ENCODE peak calls at places on chromosomes 4 and X, in five cellular contexts. Z, I, R, M and Q are unnamed samples.

GRCh38 chr4:138609943-138610350 is 367.8 kb upstream of the SLC7A11 start:
- DNase-seq in M (no peak), I (peak), Z (no peak), R (peak), Q (no peak)

GRCh38 chr4:52640808-52641595 is 18.1 kb downstream of the USP46 start:
- DNase-seq in R (peak), I (no peak), Z (no peak), M (no peak), Q (no peak)

GRCh38 chr4:42371306-42372063 is 25.8 kb upstream of the SHISA3 start:
- DNase-seq in M (peak), R (peak), Z (no peak), I (peak), Q (no peak)

GRCh38 chrX:83169683-83170082 is 338.4 kb upstream of the POU3F4 start:
- DNase-seq in R (no peak), M (no peak), Z (no peak), I (no peak), Q (no peak)

GRCh38 chr4:168397611-168398169 is 79.1 kb upstream of the DDX60 start:
- DNase-seq in I (no peak), Z (no peak), M (no peak), R (no peak), Q (no peak)

GRCh38 chrX:108167211-108167872 is 75.8 kb downstream of the ATG4A start:
- DNase-seq in R (peak), I (peak), Z (no peak), M (no peak), Q (no peak)

GRCh38 chr4:1566838-1567518 is 117.1 kb downstream of the FAM53A start:
- DNase-seq in R (no peak), I (no peak), Z (no peak), M (no peak), Q (peak)

GRCh38 chrX:153649178-153649914 is 2.3 kb downstream of the DUSP9 start:
- DNase-seq in I (no peak), M (peak), R (no peak), Z (no peak), Q (peak)

GRCh38 chrX:149908308-149908707 is 21.1 kb upstream of the HSFX4 start:
- DNase-seq in I (no peak), R (no peak), M (no peak), Z (no peak), Q (no peak)

GRCh38 chr4:114922582-114922912 is 190.9 kb downstream of the NDST4 start:
- DNase-seq in R (no peak), M (no peak), Z (no peak), I (no peak), Q (no peak)

GRCh38 chr4:2290974-2291704 is 29.2 kb upstream of the MXD4 start:
- DNase-seq in R (no peak), I (no peak), M (no peak), Z (no peak), Q (no peak)

GRCh38 chr4:146124023-146124680 is 51.4 kb upstream of the LSM6 start:
- DNase-seq in M (peak), Z (no peak), R (peak), I (no peak), Q (peak)

GRCh38 chrX:22395372-22395771 is 122.7 kb downstream of the CBLL2 start:
- DNase-seq in R (peak), I (peak), Z (no peak), M (no peak), Q (no peak)

GRCh38 chr4:80173387-80173786 is 23.9 kb upstream of the PRDM8 start:
- DNase-seq in M (no peak), Z (no peak), I (no peak), R (peak), Q (no peak)

GRCh38 chr4:183444953-183445543 is 612 bp downstream of the CDKN2AIP start:
- DNase-seq in Z (no peak), I (no peak), R (no peak), M (peak), Q (no peak)
- H3K18ac ChIP-seq in Z (peak), I (peak), R (no peak), M (peak), Q (peak)

DNA sequence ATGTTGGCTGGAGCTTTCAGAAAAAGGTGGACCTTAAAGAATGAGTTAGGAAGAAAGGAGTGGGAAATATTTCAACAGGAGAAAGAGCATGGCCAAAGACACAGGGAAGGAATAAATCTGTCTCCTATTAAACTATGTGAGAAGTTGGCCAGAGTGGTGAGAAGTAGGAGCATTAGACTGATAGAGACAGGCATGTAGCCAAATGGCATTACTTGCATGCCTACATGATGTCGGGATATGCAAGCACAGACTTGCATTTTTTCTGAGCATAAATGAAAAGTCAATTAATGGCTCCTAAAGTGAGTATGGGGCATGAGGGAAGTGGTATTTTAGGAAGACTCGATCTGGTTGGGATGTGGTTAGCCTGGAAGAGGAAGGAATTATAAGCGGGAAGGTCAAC is 279.6 kb upstream of the PITX2 start:
- DNase-seq in M (peak), I (no peak), R (peak), Z (no peak), Q (no peak)
- H2BK120ac ChIP-seq in M (no peak), I (no peak), R (no peak), Z (no peak), Q (no peak)

DNA sequence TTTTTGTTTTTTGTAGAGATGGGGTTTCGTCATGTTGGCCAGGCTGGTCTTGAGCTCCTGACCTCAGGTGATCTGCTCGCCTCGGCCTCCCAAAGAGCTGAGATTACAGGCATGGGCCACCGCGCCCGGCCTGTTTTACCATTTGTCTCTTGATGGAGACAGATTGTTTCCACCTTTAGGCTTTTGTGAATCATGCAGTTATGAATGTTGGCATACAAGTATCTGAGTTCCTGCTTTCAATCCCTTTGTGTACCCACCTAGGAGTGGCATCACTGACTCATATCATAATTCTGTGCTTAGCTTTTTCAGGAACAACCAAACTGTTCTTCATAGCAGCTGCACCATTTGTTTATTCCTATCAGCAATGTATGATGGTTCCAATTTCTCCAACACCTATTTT is 20.2 kb upstream of the MGST2 start:
- DNase-seq in M (no peak), Z (no peak), I (no peak), R (no peak), Q (no peak)
- H3K18ac ChIP-seq in M (no peak), Z (no peak), I (no peak), R (no peak), Q (no peak)

GRCh38 chrX:981791-982626 is 230.4 kb downstream of the CRLF2 start:
- DNase-seq in Z (no peak), I (no peak), R (no peak), M (peak), Q (peak)
- H2BK120ac ChIP-seq in Z (no peak), I (no peak), R (no peak), M (no peak), Q (no peak)

GRCh38 chr4:182208651-182209050 is 34.6 kb upstream of the TENM3 start:
- DNase-seq in I (no peak), M (no peak), R (no peak), Z (no peak), Q (no peak)
- H3K18ac ChIP-seq in I (no peak), M (no peak), R (peak), Z (no peak), Q (no peak)

GRCh38 chrX:71366674-71367256 is 608 bp downstream of the TAF1 start:
- DNase-seq in Z (no peak), I (peak), R (peak), M (peak), Q (no peak)
- H2BK120ac ChIP-seq in Z (no peak), I (peak), R (peak), M (no peak), Q (no peak)

DNA sequence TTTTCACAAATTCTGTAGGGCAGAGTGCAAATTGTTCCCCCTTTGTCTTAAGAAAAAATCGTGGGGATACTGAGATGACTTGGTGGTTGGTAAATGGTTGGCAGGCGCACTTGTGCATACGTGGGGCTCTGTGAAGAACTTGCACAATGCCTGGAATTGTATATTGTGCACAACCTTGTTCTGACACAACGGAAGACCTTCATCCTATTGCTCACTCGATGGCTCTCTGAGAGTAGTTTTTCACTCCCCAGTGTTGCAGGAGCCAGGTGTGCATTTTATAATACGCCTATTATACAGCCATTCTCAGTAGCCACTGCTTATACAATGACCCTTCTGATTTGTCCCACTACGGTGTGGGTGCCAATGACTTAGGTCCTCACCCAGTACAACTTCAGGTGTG is 150.1 kb downstream of the SPRY1 start:
- DNase-seq in Z (no peak), I (no peak), M (peak), R (no peak), Q (no peak)
- H3K18ac ChIP-seq in Z (peak), I (no peak), M (peak), R (no peak), Q (no peak)

GRCh38 chr4:67721317-67721769 is 20.4 kb upstream of the UBA6 start:
- DNase-seq in Z (no peak), M (no peak), R (no peak), I (peak), Q (no peak)
- H2BK120ac ChIP-seq in Z (no peak), M (no peak), R (peak), I (no peak), Q (peak)

GRCh38 chrX:69153060-69153730 is 12.1 kb downstream of the PJA1 start:
- DNase-seq in Z (peak), I (peak), R (peak), M (peak), Q (peak)

GRCh38 chrX:69152398-69152797 is 12.9 kb downstream of the PJA1 start:
- DNase-seq in M (no peak), I (peak), R (no peak), Z (no peak), Q (peak)

GRCh38 chrX:69149466-69150293 is 15.6 kb downstream of the PJA1 start:
- DNase-seq in R (no peak), M (peak), Z (peak), I (no peak), Q (peak)

GRCh38 chrX:69151898-69152297 is 13.4 kb downstream of the PJA1 start:
- DNase-seq in R (no peak), Z (no peak), I (no peak), M (no peak), Q (no peak)

DNA sequence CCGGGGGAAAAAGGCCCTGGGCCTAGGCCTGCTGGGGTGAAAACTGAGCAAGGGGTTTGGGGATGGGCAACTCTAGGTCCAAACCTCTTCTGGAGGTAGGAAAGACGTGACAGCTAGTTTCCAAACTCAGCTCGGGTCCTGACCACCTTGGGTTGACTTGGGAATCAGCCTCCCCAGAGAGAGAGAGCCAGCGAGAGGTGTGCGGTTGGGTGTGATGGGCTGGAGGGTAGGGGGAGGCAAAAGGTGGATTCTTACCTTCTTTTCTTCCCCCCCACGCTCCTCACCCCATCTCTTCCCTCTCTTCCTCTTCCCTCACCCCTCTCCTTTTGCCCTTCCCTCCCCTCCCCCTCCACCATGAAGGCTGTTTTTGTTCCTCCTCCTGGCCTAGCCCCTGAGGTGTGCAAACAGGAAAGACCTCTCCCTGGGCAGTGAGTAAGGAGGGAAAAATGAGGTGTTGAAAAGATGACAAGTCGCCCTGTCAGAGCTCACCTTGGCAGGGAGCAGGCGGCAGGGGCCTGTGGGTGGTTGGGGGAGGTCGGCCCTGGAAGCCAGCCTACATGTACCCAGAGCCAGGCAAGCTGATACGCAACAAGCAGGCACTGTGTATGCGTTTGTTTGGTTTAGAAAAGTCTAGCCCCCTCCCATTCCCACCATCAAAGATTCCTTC is 14.8 kb downstream of the PJA1 start:
- DNase-seq in Z (no peak), I (no peak), R (no peak), M (peak), Q (no peak)
- H3K18ac ChIP-seq in Z (peak), I (no peak), R (no peak), M (peak), Q (peak)